ENCODE peak calls at places on chromosome 9, in four cellular contexts. U is endothelial cell of umbilical vein, H is neural progenitor cell, F is MM.1S. Q is an unnamed sample.

GRCh38 chr9:95516736-95517558 is at the start of gene PTCH1:
- DNase-seq in H (peak), F (peak), U (peak), Q (no peak)

GRCh38 chr9:106797299-106797698 is 65.7 kb upstream of the ZNF462 start:
- DNase-seq in H (no peak), F (no peak), U (no peak), Q (no peak)

GRCh38 chr9:17627641-17628040 is 48.8 kb downstream of the SH3GL2 start:
- DNase-seq in H (no peak), F (no peak), U (no peak), Q (no peak)

GRCh38 chr9:107684224-107684623 is 194.7 kb upstream of the KLF4 start:
- DNase-seq in F (no peak), H (no peak), U (no peak), Q (no peak)

GRCh38 chr9:115715656-115716055 is 437.9 kb upstream of the PAPPA start:
- DNase-seq in H (no peak), U (no peak), F (no peak), Q (no peak)

GRCh38 chr9:33307067-33307466 is 16.8 kb downstream of the NFX1 start:
- DNase-seq in U (no peak), F (no peak), H (no peak), Q (no peak)

GRCh38 chr9:38048319-38048969 is 20.6 kb downstream of the SHB start:
- DNase-seq in H (no peak), U (no peak), F (no peak), Q (no peak)

GRCh38 chr9:124574944-124575343 is 67.7 kb upstream of the NR5A1 start:
- DNase-seq in F (no peak), H (no peak), U (peak), Q (no peak)

GRCh38 chr9:97966493-97966892 is 16.6 kb upstream of the ANP32B start:
- DNase-seq in U (no peak), H (no peak), F (no peak), Q (no peak)

GRCh38 chr9:114289571-114290481 is 33.1 kb upstream of the ORM1 start:
- DNase-seq in U (no peak), F (no peak), H (no peak), Q (no peak)

GRCh38 chr9:70573308-70573707 is 158.9 kb upstream of the KLF9 start:
- DNase-seq in H (no peak), F (no peak), U (no peak), Q (no peak)

GRCh38 chr9:126146254-126147145 is 180.1 kb upstream of the MVB12B start:
- DNase-seq in U (peak), H (peak), F (no peak), Q (peak)

GRCh38 chr9:110399983-110400382 is 62.3 kb upstream of the TXNDC8 start:
- DNase-seq in U (no peak), H (no peak), F (no peak), Q (no peak)

GRCh38 chr9:18442629-18443491 is 31.1 kb upstream of the ADAMTSL1 start:
- DNase-seq in U (peak), F (peak), H (peak), Q (peak)

GRCh38 chr9:99019523-99020331 is 76.0 kb downstream of the COL15A1 start:
- DNase-seq in F (no peak), H (no peak), U (peak), Q (no peak)

GRCh38 chr9:93230601-93231000 is 46.7 kb downstream of the WNK2 start:
- DNase-seq in U (no peak), F (no peak), H (no peak), Q (no peak)

GRCh38 chr9:128323192-128323730 is 622 bp downstream of the COQ4 start:
- DNase-seq in F (no peak), H (no peak), U (peak), Q (no peak)

GRCh38 chr9:27528886-27529315 is 713 bp downstream of the MOB3B start:
- DNase-seq in F (no peak), U (peak), H (peak), Q (no peak)

GRCh38 chr9:75889977-75890540 is 414 bp upstream of the PCSK5 start:
- DNase-seq in F (peak), H (peak), U (no peak), Q (peak)

GRCh38 chr9:656918-657583 is 184.4 kb upstream of the DMRT1 start:
- DNase-seq in U (no peak), F (no peak), H (no peak), Q (no peak)

GRCh38 chr9:131179561-131180219 is 54.3 kb downstream of the NUP214 start:
- DNase-seq in F (no peak), H (no peak), U (peak), Q (no peak)

GRCh38 chr9:17578911-17579793 is at the start of gene SH3GL2:
- DNase-seq in H (peak), U (no peak), F (peak), Q (peak)

GRCh38 chr9:79120533-79121315 is 451.0 kb upstream of the TLE4 start:
- DNase-seq in H (no peak), U (no peak), F (no peak), Q (no peak)

GRCh38 chr9:86975571-86975970 is 28.3 kb upstream of the GAS1 start:
- DNase-seq in F (no peak), H (no peak), U (no peak), Q (no peak)

GRCh38 chr9:13513710-13514444 is 234.4 kb upstream of the MPDZ start:
- DNase-seq in U (peak), H (peak), F (no peak), Q (no peak)

GRCh38 chr9:76987594-76988200 is 31.8 kb upstream of the FOXB2 start:
- DNase-seq in U (peak), H (peak), F (peak), Q (no peak)

GRCh38 chr9:7369384-7369821 is 430.2 kb downstream of the DMAC1 start:
- DNase-seq in U (no peak), F (no peak), H (no peak), Q (no peak)

GRCh38 chr9:106861585-106862114 is 1.3 kb upstream of the ZNF462 start:
- DNase-seq in F (no peak), H (no peak), U (peak), Q (no peak)

GRCh38 chr9:127523312-127523851 is 72.1 kb downstream of the LRSAM1 start:
- DNase-seq in H (no peak), F (no peak), U (no peak), Q (no peak)

GRCh38 chr9:94872921-94873511 is 146.5 kb downstream of the AOPEP start:
- DNase-seq in F (no peak), H (no peak), U (peak), Q (no peak)

GRCh38 chr9:77903666-77904248 is 127.9 kb downstream of the GNAQ start:
- DNase-seq in U (no peak), H (no peak), F (no peak), Q (no peak)

GRCh38 chr9:93378276-93378675 is 73.2 kb upstream of the FAM120A start:
- DNase-seq in H (no peak), F (no peak), U (no peak), Q (no peak)

GRCh38 chr9:129278391-129279237 is 100.6 kb upstream of the IER5L start:
- DNase-seq in U (no peak), H (peak), F (peak), Q (no peak)

GRCh38 chr9:71743217-71743705 is 25.1 kb downstream of the CEMIP2 start:
- DNase-seq in H (no peak), F (no peak), U (peak), Q (no peak)

GRCh38 chr9:38026840-38027527 is 42.0 kb downstream of the SHB start:
- DNase-seq in U (no peak), F (no peak), H (no peak), Q (no peak)

GRCh38 chr9:131651599-131651998 is 88.3 kb downstream of the RAPGEF1 start:
- DNase-seq in H (no peak), U (no peak), F (no peak), Q (no peak)

GRCh38 chr9:127733609-127734008 is 1.5 kb downstream of the TOR2A start:
- DNase-seq in H (no peak), F (no peak), U (no peak), Q (no peak)

GRCh38 chr9:113481176-113481805 is 17.8 kb downstream of the RGS3 start:
- DNase-seq in F (no peak), U (no peak), H (no peak), Q (no peak)

GRCh38 chr9:134455951-134456739 is 129.9 kb downstream of the RXRA start:
- DNase-seq in F (no peak), H (no peak), U (peak), Q (peak)
- H3K4me3 ChIP-seq in F (peak), H (no peak), U (peak), Q (peak)

GRCh38 chr9:105679406-105680022 is 14.8 kb upstream of the TMEM38B start:
- DNase-seq in U (no peak), F (no peak), H (no peak), Q (no peak)

GRCh38 chr9:105678163-105678562 is 15.9 kb downstream of the TAL2 start:
- DNase-seq in F (no peak), U (no peak), H (no peak), Q (no peak)

GRCh38 chr9:105676351-105676923 is 14.2 kb downstream of the TAL2 start:
- DNase-seq in H (peak), F (no peak), U (peak), Q (no peak)

GRCh38 chr9:105681313-105681712 is 13.0 kb upstream of the TMEM38B start:
- DNase-seq in U (no peak), H (no peak), F (no peak), Q (no peak)

GRCh38 chr9:105678781-105679180 is 15.6 kb upstream of the TMEM38B start:
- DNase-seq in U (no peak), F (no peak), H (no peak), Q (no peak)
- H3K27ac ChIP-seq in U (no peak), F (no peak), H (no peak), Q (no peak)

GRCh38 chr9:85349046-85349445 is 392.7 kb downstream of the AGTPBP1 start:
- DNase-seq in H (no peak), F (no peak), U (no peak), Q (no peak)
- H3K4me3 ChIP-seq in H (no peak), F (no peak), U (no peak), Q (no peak)

GRCh38 chr9:135251996-135252760 is 164.7 kb downstream of the OLFM1 start:
- DNase-seq in U (no peak), H (no peak), F (no peak), Q (no peak)
- H3K27ac ChIP-seq in U (no peak), H (no peak), F (no peak), Q (no peak)

GRCh38 chr9:111961011-111961410 is 64.4 kb downstream of the UGCG start:
- DNase-seq in H (no peak), F (no peak), U (peak), Q (no peak)

GRCh38 chr9:111959468-111959941 is 62.9 kb downstream of the UGCG start:
- DNase-seq in F (no peak), H (no peak), U (peak), Q (no peak)

GRCh38 chr9:111962021-111962420 is 65.4 kb downstream of the UGCG start:
- DNase-seq in H (no peak), F (no peak), U (no peak), Q (no peak)

GRCh38 chr9:111959960-111960359 is 63.3 kb downstream of the UGCG start:
- DNase-seq in F (no peak), H (no peak), U (peak), Q (no peak)

GRCh38 chr9:111961575-111961974 is 65.0 kb downstream of the UGCG start:
- DNase-seq in H (no peak), U (peak), F (no peak), Q (peak)
- H3K4me3 ChIP-seq in H (no peak), U (no peak), F (no peak), Q (no peak)

GRCh38 chr9:109113239-109113638 is 6.5 kb downstream of the TMEM245 start:
- DNase-seq in U (peak), H (no peak), F (no peak), Q (no peak)

GRCh38 chr9:109109962-109110325 is 9.8 kb downstream of the TMEM245 start:
- DNase-seq in H (peak), U (peak), F (no peak), Q (no peak)

GRCh38 chr9:109107402-109108240 is 12.1 kb downstream of the TMEM245 start:
- DNase-seq in H (no peak), U (peak), F (no peak), Q (no peak)

GRCh38 chr9:109108318-109108717 is 11.4 kb downstream of the TMEM245 start:
- DNase-seq in U (peak), H (no peak), F (peak), Q (no peak)

DNA sequence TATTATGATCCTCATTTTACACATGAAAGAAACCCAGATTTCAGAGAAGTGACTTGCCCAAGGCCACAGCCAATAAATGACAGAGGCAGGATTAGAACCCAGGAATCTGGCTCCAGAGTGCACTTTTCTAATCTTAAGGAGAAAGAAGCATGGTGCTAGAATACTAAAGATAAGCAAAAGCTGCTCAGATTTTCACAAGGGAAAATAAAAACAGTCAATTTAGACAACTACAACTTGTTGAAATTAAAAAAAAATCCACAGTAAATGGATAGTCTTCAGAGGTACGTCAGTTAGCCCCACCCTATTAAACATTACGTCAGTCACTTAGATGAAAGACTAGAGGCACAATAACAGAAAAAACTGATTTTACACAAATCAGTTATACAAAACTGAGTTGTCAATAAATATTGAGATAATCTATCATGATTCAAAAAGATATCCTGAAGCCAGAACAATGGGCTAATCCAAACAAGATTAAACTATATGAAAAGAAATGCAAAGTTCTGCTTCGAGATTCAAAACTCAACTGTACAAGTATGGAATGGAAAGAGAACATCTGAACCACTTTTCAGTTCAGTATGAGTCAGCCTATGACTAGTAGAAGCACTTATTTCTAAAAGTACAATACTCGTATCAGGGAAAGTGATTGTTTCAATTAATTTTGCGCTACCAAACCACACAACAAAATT is 9.3 kb downstream of the TMEM245 start:
- DNase-seq in F (no peak), H (no peak), U (peak), Q (no peak)
- H3K27ac ChIP-seq in F (no peak), H (no peak), U (peak), Q (peak)

GRCh38 chr9:121200346-121200745 is 1.3 kb downstream of the RAB14 start:
- DNase-seq in U (no peak), H (no peak), F (no peak), Q (no peak)
- H3K4me3 ChIP-seq in U (peak), H (peak), F (peak), Q (peak)

DNA sequence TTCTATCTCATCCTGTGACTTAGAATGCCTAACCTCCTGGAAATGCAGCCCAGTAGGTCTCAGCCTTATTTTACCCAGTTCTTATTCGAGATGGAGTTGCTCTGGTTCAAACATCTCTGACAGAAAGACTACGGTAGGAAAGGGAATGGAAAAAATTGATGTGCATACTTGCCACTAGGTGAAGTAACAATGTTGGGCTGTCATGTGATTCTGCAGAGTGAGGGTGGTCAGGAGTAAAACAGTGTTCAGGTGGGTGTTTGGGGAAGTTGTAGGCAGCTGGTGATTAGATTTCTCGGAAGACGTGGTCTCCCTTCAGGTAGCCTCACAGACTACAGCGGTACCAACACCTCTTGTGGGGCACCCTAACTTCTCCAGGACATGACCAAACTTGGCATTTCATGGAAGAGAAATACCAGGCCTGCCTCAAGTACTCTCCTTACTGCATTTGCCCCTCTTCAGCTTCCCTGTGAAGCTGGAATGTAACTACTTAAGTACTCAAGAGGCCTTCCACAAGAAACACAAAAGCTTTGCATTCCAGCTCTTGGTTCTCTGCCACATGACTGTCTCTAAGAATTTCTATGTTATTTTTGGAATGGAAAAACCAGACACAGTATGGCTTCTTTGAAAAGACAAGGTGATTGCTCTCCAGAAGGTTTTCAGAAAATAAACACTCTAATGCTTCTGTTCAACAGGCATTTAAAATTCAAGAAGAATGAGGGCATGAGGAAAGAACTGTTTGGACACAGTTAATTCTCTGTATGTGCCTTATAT is 17.4 kb upstream of the ENTREP1 start:
- DNase-seq in U (peak), F (no peak), H (peak), Q (peak)
- H3K27ac ChIP-seq in U (no peak), F (no peak), H (peak), Q (no peak)

DNA sequence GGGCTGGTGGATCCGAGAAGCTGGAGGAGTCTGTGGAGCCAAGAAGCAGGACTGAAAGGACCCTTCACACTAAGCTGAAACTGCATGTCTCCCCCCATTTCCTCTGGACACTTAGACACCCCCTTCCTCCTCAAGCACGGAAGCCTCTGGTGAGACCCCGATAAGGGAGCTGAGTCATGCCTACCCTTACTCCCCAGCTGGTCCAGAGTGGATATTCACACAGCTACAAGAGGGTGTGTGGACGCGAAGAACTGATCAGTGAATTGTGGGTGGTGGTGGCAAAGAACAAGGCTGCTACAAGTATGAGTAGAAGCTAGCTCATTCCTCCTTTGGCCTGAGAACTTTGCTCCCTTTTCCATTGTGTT is 4.3 kb downstream of the TLN1 start:
- DNase-seq in F (no peak), H (no peak), U (no peak), Q (no peak)
- H3K4me3 ChIP-seq in F (no peak), H (peak), U (peak), Q (no peak)

GRCh38 chr9:137295313-137296213 is 6.5 kb downstream of the NRARP start:
- DNase-seq in F (no peak), U (peak), H (peak), Q (no peak)
- H3K27ac ChIP-seq in F (no peak), U (peak), H (no peak), Q (peak)

Q was measured in lung.